ENCODE peak calls at places on chromosome 5, in ten cellular contexts. One of them, this sample, is unnamed.

GRCh38 chr5:149489605-149490037 is 61.6 kb downstream of the CSNK1A1 start:
- DNase-seq in mucosa of descending colon: no peak
- DNase-seq in fibroblast of mammary gland: peak; percentile 72
- DNase-seq in left ventricle myocardium inferior: peak; percentile 58
- DNase-seq in lower leg skin: no peak
- DNase-seq in endothelial cell of umbilical vein: peak; percentile 62
- DNase-seq in A673: no peak
- DNase-seq in upper lobe of left lung: no peak
- DNase-seq in astrocyte of the cerebellum: peak; percentile 18
- DNase-seq in cardiac muscle cell: no peak
- DNase-seq in this sample: peak; percentile 85

GRCh38 chr5:128854931-128855330 is 110.4 kb upstream of the SLC27A6 start:
- DNase-seq in mucosa of descending colon: no peak
- DNase-seq in endothelial cell of umbilical vein: no peak
- DNase-seq in fibroblast of mammary gland: no peak
- DNase-seq in A673: no peak
- DNase-seq in cardiac muscle cell: no peak
- DNase-seq in left ventricle myocardium inferior: no peak
- DNase-seq in lower leg skin: no peak
- DNase-seq in upper lobe of left lung: no peak
- DNase-seq in astrocyte of the cerebellum: no peak
- DNase-seq in this sample: no peak

GRCh38 chr5:161676109-161676508 is 9.4 kb upstream of the GABRA6 start:
- DNase-seq in cardiac muscle cell: peak; percentile 44
- DNase-seq in astrocyte of the cerebellum: no peak
- DNase-seq in mucosa of descending colon: no peak
- DNase-seq in lower leg skin: no peak
- DNase-seq in upper lobe of left lung: no peak
- DNase-seq in left ventricle myocardium inferior: no peak
- DNase-seq in fibroblast of mammary gland: peak; percentile 0
- DNase-seq in A673: peak; percentile 13
- DNase-seq in endothelial cell of umbilical vein: no peak
- DNase-seq in this sample: no peak

GRCh38 chr5:113489299-113489698 is 1.0 kb upstream of the MCC start:
- DNase-seq in fibroblast of mammary gland: peak; percentile 99
- DNase-seq in lower leg skin: no peak
- DNase-seq in endothelial cell of umbilical vein: peak; percentile 36
- DNase-seq in astrocyte of the cerebellum: peak; percentile 99
- DNase-seq in upper lobe of left lung: no peak
- DNase-seq in mucosa of descending colon: no peak
- DNase-seq in A673: peak; percentile 46
- DNase-seq in cardiac muscle cell: no peak
- DNase-seq in left ventricle myocardium inferior: no peak
- DNase-seq in this sample: peak; percentile 58

GRCh38 chr5:167840736-167841135 is 450.7 kb upstream of the WWC1 start:
- DNase-seq in upper lobe of left lung: no peak
- DNase-seq in lower leg skin: no peak
- DNase-seq in endothelial cell of umbilical vein: no peak
- DNase-seq in mucosa of descending colon: no peak
- DNase-seq in astrocyte of the cerebellum: no peak
- DNase-seq in A673: no peak
- DNase-seq in fibroblast of mammary gland: no peak
- DNase-seq in cardiac muscle cell: no peak
- DNase-seq in left ventricle myocardium inferior: no peak
- DNase-seq in this sample: no peak

GRCh38 chr5:80736730-80737129 is 81.9 kb upstream of the DHFR start:
- DNase-seq in cardiac muscle cell: no peak
- DNase-seq in left ventricle myocardium inferior: no peak
- DNase-seq in endothelial cell of umbilical vein: no peak
- DNase-seq in mucosa of descending colon: no peak
- DNase-seq in upper lobe of left lung: no peak
- DNase-seq in fibroblast of mammary gland: peak; percentile 8
- DNase-seq in astrocyte of the cerebellum: no peak
- DNase-seq in lower leg skin: no peak
- DNase-seq in A673: no peak
- DNase-seq in this sample: no peak

GRCh38 chr5:12413075-12413474 is 508.8 kb upstream of the CTNND2 start:
- DNase-seq in endothelial cell of umbilical vein: no peak
- DNase-seq in astrocyte of the cerebellum: no peak
- DNase-seq in left ventricle myocardium inferior: no peak
- DNase-seq in lower leg skin: no peak
- DNase-seq in mucosa of descending colon: no peak
- DNase-seq in cardiac muscle cell: no peak
- DNase-seq in A673: no peak
- DNase-seq in upper lobe of left lung: no peak
- DNase-seq in fibroblast of mammary gland: no peak
- DNase-seq in this sample: no peak

GRCh38 chr5:123401320-123401719 is 21.9 kb downstream of the CEP120 start:
- DNase-seq in endothelial cell of umbilical vein: no peak
- DNase-seq in lower leg skin: no peak
- DNase-seq in fibroblast of mammary gland: no peak
- DNase-seq in upper lobe of left lung: no peak
- DNase-seq in astrocyte of the cerebellum: no peak
- DNase-seq in A673: no peak
- DNase-seq in left ventricle myocardium inferior: no peak
- DNase-seq in mucosa of descending colon: no peak
- DNase-seq in cardiac muscle cell: no peak
- DNase-seq in this sample: no peak

GRCh38 chr5:9627541-9627940 is 2.6 kb downstream of the TAS2R1 start:
- DNase-seq in mucosa of descending colon: no peak
- DNase-seq in left ventricle myocardium inferior: no peak
- DNase-seq in lower leg skin: no peak
- DNase-seq in endothelial cell of umbilical vein: no peak
- DNase-seq in astrocyte of the cerebellum: no peak
- DNase-seq in cardiac muscle cell: no peak
- DNase-seq in fibroblast of mammary gland: no peak
- DNase-seq in A673: no peak
- DNase-seq in upper lobe of left lung: no peak
- DNase-seq in this sample: no peak

GRCh38 chr5:157535042-157535865 is 40.3 kb downstream of the ADAM19 start:
- DNase-seq in left ventricle myocardium inferior: peak; percentile 48
- DNase-seq in endothelial cell of umbilical vein: no peak
- DNase-seq in lower leg skin: peak; percentile 34
- DNase-seq in mucosa of descending colon: no peak
- DNase-seq in cardiac muscle cell: no peak
- DNase-seq in fibroblast of mammary gland: peak; percentile 53
- DNase-seq in A673: no peak
- DNase-seq in upper lobe of left lung: no peak
- DNase-seq in astrocyte of the cerebellum: no peak
- DNase-seq in this sample: peak; percentile 83

GRCh38 chr5:56816546-56817081 is 1.3 kb downstream of the MAP3K1 start:
- DNase-seq in left ventricle myocardium inferior: peak; percentile 45
- DNase-seq in endothelial cell of umbilical vein: peak; percentile 70
- DNase-seq in astrocyte of the cerebellum: no peak
- DNase-seq in cardiac muscle cell: peak; percentile 74
- DNase-seq in A673: peak; percentile 83
- DNase-seq in lower leg skin: peak; percentile 92
- DNase-seq in upper lobe of left lung: peak; percentile 92
- DNase-seq in fibroblast of mammary gland: peak; percentile 49
- DNase-seq in mucosa of descending colon: peak; percentile 79
- DNase-seq in this sample: peak; percentile 80

GRCh38 chr5:172293054-172293744 is 9.6 kb upstream of the UBTD2 start:
- DNase-seq in A673: peak; percentile 81
- DNase-seq in cardiac muscle cell: peak; percentile 89
- DNase-seq in mucosa of descending colon: peak; percentile 50
- DNase-seq in upper lobe of left lung: no peak
- DNase-seq in left ventricle myocardium inferior: peak; percentile 38
- DNase-seq in fibroblast of mammary gland: peak; percentile 75
- DNase-seq in lower leg skin: no peak
- DNase-seq in endothelial cell of umbilical vein: peak; percentile 63
- DNase-seq in astrocyte of the cerebellum: peak; percentile 47
- DNase-seq in this sample: peak; percentile 81

GRCh38 chr5:174419523-174420132 is 304.8 kb upstream of the MSX2 start:
- DNase-seq in mucosa of descending colon: peak; percentile 90
- DNase-seq in left ventricle myocardium inferior: peak; percentile 87
- DNase-seq in astrocyte of the cerebellum: peak; percentile 95
- DNase-seq in lower leg skin: peak; percentile 97
- DNase-seq in A673: peak; percentile 83
- DNase-seq in upper lobe of left lung: peak; percentile 93
- DNase-seq in cardiac muscle cell: peak; percentile 96
- DNase-seq in endothelial cell of umbilical vein: peak; percentile 43
- DNase-seq in fibroblast of mammary gland: peak; percentile 88
- DNase-seq in this sample: peak; percentile 94

GRCh38 chr5:133109655-133110483 is 58.1 kb downstream of the HSPA4 start:
- DNase-seq in endothelial cell of umbilical vein: no peak
- DNase-seq in A673: no peak
- DNase-seq in lower leg skin: peak; percentile 83
- DNase-seq in mucosa of descending colon: no peak
- DNase-seq in fibroblast of mammary gland: peak; percentile 18
- DNase-seq in left ventricle myocardium inferior: no peak
- DNase-seq in upper lobe of left lung: no peak
- DNase-seq in astrocyte of the cerebellum: no peak
- DNase-seq in cardiac muscle cell: no peak
- DNase-seq in this sample: peak; percentile 60

GRCh38 chr5:133106761-133107572 is 55.2 kb downstream of the HSPA4 start:
- DNase-seq in A673: no peak
- DNase-seq in cardiac muscle cell: no peak
- DNase-seq in mucosa of descending colon: no peak
- DNase-seq in left ventricle myocardium inferior: no peak
- DNase-seq in fibroblast of mammary gland: no peak
- DNase-seq in lower leg skin: peak; percentile 28
- DNase-seq in endothelial cell of umbilical vein: no peak
- DNase-seq in upper lobe of left lung: no peak
- DNase-seq in astrocyte of the cerebellum: no peak
- DNase-seq in this sample: no peak

GRCh38 chr5:133106343-133106742 is 54.5 kb downstream of the HSPA4 start:
- DNase-seq in left ventricle myocardium inferior: no peak
- DNase-seq in fibroblast of mammary gland: no peak
- DNase-seq in endothelial cell of umbilical vein: no peak
- DNase-seq in upper lobe of left lung: no peak
- DNase-seq in cardiac muscle cell: no peak
- DNase-seq in A673: no peak
- DNase-seq in mucosa of descending colon: no peak
- DNase-seq in astrocyte of the cerebellum: no peak
- DNase-seq in lower leg skin: no peak
- DNase-seq in this sample: no peak

GRCh38 chr5:133110709-133111108 is 58.9 kb downstream of the HSPA4 start:
- DNase-seq in cardiac muscle cell: no peak
- DNase-seq in astrocyte of the cerebellum: no peak
- DNase-seq in A673: no peak
- DNase-seq in left ventricle myocardium inferior: no peak
- DNase-seq in fibroblast of mammary gland: no peak
- DNase-seq in mucosa of descending colon: no peak
- DNase-seq in lower leg skin: no peak
- DNase-seq in endothelial cell of umbilical vein: no peak
- DNase-seq in upper lobe of left lung: no peak
- DNase-seq in this sample: no peak

DNA sequence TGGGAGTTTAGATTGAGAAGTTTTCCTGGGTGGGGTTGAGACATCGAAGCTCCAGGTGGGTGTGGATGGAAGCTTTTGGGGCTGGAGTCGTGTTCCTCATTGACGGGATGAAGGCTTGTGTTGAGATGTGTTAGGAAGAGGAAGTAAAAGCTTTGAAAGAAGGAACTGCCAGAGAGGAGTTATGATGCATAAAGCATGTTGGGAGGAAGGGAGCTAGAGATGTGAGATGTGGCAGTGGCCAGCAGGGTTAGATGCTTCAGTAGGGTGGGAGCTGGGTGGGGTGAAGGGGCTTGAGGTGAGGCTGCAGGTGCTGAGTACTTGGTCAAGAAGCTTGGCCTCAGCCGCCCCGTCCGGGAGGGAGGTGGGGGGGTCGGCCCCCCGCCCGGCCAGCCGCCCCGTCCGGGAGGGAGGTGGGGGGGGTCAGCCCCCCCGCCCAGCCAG is 56.7 kb downstream of the HSPA4 start:
- DNase-seq in left ventricle myocardium inferior: no peak
- DNase-seq in cardiac muscle cell: no peak
- DNase-seq in endothelial cell of umbilical vein: no peak
- DNase-seq in lower leg skin: no peak
- DNase-seq in mucosa of descending colon: no peak
- DNase-seq in astrocyte of the cerebellum: no peak
- DNase-seq in A673: no peak
- DNase-seq in upper lobe of left lung: peak; percentile 53
- DNase-seq in fibroblast of mammary gland: no peak
- DNase-seq in this sample: peak; percentile 61
- H3K4me3 ChIP-seq in left ventricle myocardium inferior: no peak overlapping the region
- H3K4me3 ChIP-seq in cardiac muscle cell: no peak overlapping the region
- H3K4me3 ChIP-seq in endothelial cell of umbilical vein: no peak overlapping the region
- H3K4me3 ChIP-seq in lower leg skin: no peak overlapping the region
- H3K4me3 ChIP-seq in mucosa of descending colon: no peak overlapping the region
- H3K4me3 ChIP-seq in astrocyte of the cerebellum: no peak overlapping the region
- H3K4me3 ChIP-seq in A673: no peak overlapping the region
- H3K4me3 ChIP-seq in upper lobe of left lung: no peak overlapping the region
- H3K4me3 ChIP-seq in fibroblast of mammary gland: no peak overlapping the region
- H3K4me3 ChIP-seq in this sample: no peak overlapping the region

DNA sequence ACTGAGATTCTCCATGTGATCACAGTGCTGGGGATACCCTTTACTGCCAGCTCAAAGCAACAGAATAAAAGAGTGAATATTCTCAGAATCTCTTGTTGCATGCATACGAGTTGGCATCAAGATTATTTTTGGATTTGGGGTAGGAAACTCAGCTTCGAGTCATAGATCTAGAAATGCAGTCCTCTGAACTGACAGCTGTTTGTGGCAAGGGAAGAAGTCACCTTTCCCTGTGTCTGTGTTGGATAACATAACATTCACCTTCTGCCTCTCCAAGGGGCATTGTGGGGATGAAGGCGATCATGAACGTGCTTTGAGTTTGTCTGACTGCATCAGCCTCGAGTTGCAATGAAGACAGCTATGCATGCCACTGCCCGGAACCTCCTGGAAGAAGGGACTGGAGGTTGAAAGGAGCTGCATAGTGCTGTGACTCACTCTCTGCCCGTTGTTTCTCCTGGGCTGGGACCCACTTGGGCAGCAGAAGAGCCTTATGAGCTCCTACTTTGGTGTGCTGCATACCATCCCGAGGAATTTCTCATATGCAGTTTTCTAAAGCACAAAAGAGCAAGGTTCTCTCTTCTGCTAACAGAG is 231.7 kb downstream of the ARHGAP26 start:
- DNase-seq in lower leg skin: no peak
- DNase-seq in A673: peak; percentile 21
- DNase-seq in upper lobe of left lung: no peak
- DNase-seq in fibroblast of mammary gland: peak; percentile 59
- DNase-seq in astrocyte of the cerebellum: no peak
- DNase-seq in cardiac muscle cell: no peak
- DNase-seq in endothelial cell of umbilical vein: peak; percentile 54
- DNase-seq in left ventricle myocardium inferior: no peak
- DNase-seq in mucosa of descending colon: no peak
- DNase-seq in this sample: no peak
- H3K4me3 ChIP-seq in lower leg skin: no peak overlapping the region
- H3K4me3 ChIP-seq in A673: no peak overlapping the region
- H3K4me3 ChIP-seq in upper lobe of left lung: no peak overlapping the region
- H3K4me3 ChIP-seq in fibroblast of mammary gland: no peak overlapping the region
- H3K4me3 ChIP-seq in astrocyte of the cerebellum: no peak overlapping the region
- H3K4me3 ChIP-seq in cardiac muscle cell: no peak overlapping the region
- H3K4me3 ChIP-seq in endothelial cell of umbilical vein: no peak overlapping the region
- H3K4me3 ChIP-seq in left ventricle myocardium inferior: peak overlapping the region; percentile 13
- H3K4me3 ChIP-seq in mucosa of descending colon: no peak overlapping the region
- H3K4me3 ChIP-seq in this sample: no peak overlapping the region

GRCh38 chr5:88683506-88684135 is 199.4 kb downstream of the MEF2C start:
- DNase-seq in astrocyte of the cerebellum: no peak
- DNase-seq in left ventricle myocardium inferior: no peak
- DNase-seq in mucosa of descending colon: no peak
- DNase-seq in endothelial cell of umbilical vein: no peak
- DNase-seq in lower leg skin: no peak
- DNase-seq in A673: peak; percentile 76
- DNase-seq in upper lobe of left lung: peak; percentile 71
- DNase-seq in fibroblast of mammary gland: no peak
- DNase-seq in cardiac muscle cell: no peak
- DNase-seq in this sample: no peak
- H3K4me3 ChIP-seq in astrocyte of the cerebellum: peak overlapping the region; percentile 68
- H3K4me3 ChIP-seq in left ventricle myocardium inferior: peak overlapping the region; percentile 28
- H3K4me3 ChIP-seq in mucosa of descending colon: no peak overlapping the region
- H3K4me3 ChIP-seq in endothelial cell of umbilical vein: no peak overlapping the region
- H3K4me3 ChIP-seq in lower leg skin: no peak overlapping the region
- H3K4me3 ChIP-seq in A673: peak overlapping the region; percentile 47
- H3K4me3 ChIP-seq in upper lobe of left lung: no peak overlapping the region
- H3K4me3 ChIP-seq in fibroblast of mammary gland: no peak overlapping the region
- H3K4me3 ChIP-seq in cardiac muscle cell: no peak overlapping the region
- H3K4me3 ChIP-seq in this sample: no peak overlapping the region

GRCh38 chr5:141421489-141421855 is 621 bp downstream of the PCDHGA11 start:
- DNase-seq in left ventricle myocardium inferior: no peak
- DNase-seq in astrocyte of the cerebellum: no peak
- DNase-seq in fibroblast of mammary gland: no peak
- DNase-seq in endothelial cell of umbilical vein: no peak
- DNase-seq in cardiac muscle cell: no peak
- DNase-seq in A673: peak; percentile 45
- DNase-seq in mucosa of descending colon: no peak
- DNase-seq in lower leg skin: no peak
- DNase-seq in upper lobe of left lung: no peak
- DNase-seq in this sample: no peak
- H3K4me3 ChIP-seq in left ventricle myocardium inferior: peak overlapping the region; percentile 57
- H3K4me3 ChIP-seq in astrocyte of the cerebellum: peak overlapping the region; percentile 42
- H3K4me3 ChIP-seq in fibroblast of mammary gland: peak overlapping the region; percentile 59
- H3K4me3 ChIP-seq in endothelial cell of umbilical vein: peak overlapping the region; percentile 39
- H3K4me3 ChIP-seq in cardiac muscle cell: no peak overlapping the region
- H3K4me3 ChIP-seq in A673: peak overlapping the region; percentile 53
- H3K4me3 ChIP-seq in mucosa of descending colon: no peak overlapping the region
- H3K4me3 ChIP-seq in lower leg skin: no peak overlapping the region
- H3K4me3 ChIP-seq in upper lobe of left lung: peak overlapping the region; percentile 22
- H3K4me3 ChIP-seq in this sample: peak overlapping the region; percentile 49